ENCODE peak calls at places on chromosomes 11 and 22, in ten cellular contexts. One of them, this sample, is unnamed.

GRCh38 chr11:47152953-47153950 is 23.4 kb downstream of the ARFGAP2 start:
- DNase-seq in fibroblast of the aortic adventitia: peak; percentile 87
- DNase-seq in esophagus muscularis mucosa: peak; percentile 95
- DNase-seq in LoVo: peak; percentile 75
- DNase-seq in M059J: peak; percentile 70
- DNase-seq in smooth muscle cell of the brain vasculature: peak; percentile 89
- DNase-seq in DMS53: peak; percentile 86
- DNase-seq in NCI-H2171: peak; percentile 64
- DNase-seq in stimulated activated CD4-positive, alpha-beta T cell treated with anti-CD3 and anti-CD28 coated beads, Interleukin-15, amount 100 ng/mL, for 1 hour: peak; percentile 35
- DNase-seq in ELR: peak; percentile 78
- DNase-seq in this sample: peak; percentile 49

GRCh38 chr11:22392561-22392960 is 54.4 kb downstream of the SLC17A6 start:
- DNase-seq in fibroblast of the aortic adventitia: no peak
- DNase-seq in esophagus muscularis mucosa: no peak
- DNase-seq in LoVo: no peak
- DNase-seq in M059J: no peak
- DNase-seq in smooth muscle cell of the brain vasculature: no peak
- DNase-seq in DMS53: no peak
- DNase-seq in NCI-H2171: no peak
- DNase-seq in stimulated activated CD4-positive, alpha-beta T cell treated with anti-CD3 and anti-CD28 coated beads, Interleukin-15, amount 100 ng/mL, for 1 hour: no peak
- DNase-seq in ELR: no peak
- DNase-seq in this sample: no peak

GRCh38 chr22:32644252-32645100 is 157.0 kb upstream of the TIMP3 start:
- DNase-seq in fibroblast of the aortic adventitia: peak; percentile 14
- DNase-seq in esophagus muscularis mucosa: no peak
- DNase-seq in LoVo: no peak
- DNase-seq in M059J: peak; percentile 86
- DNase-seq in smooth muscle cell of the brain vasculature: no peak
- DNase-seq in DMS53: peak; percentile 59
- DNase-seq in NCI-H2171: peak; percentile 87
- DNase-seq in stimulated activated CD4-positive, alpha-beta T cell treated with anti-CD3 and anti-CD28 coated beads, Interleukin-15, amount 100 ng/mL, for 1 hour: peak; percentile 2
- DNase-seq in ELR: peak; percentile 39
- DNase-seq in this sample: no peak

GRCh38 chr22:21064917-21065864 is 19.4 kb downstream of the LRRC74B start:
- DNase-seq in fibroblast of the aortic adventitia: no peak
- DNase-seq in esophagus muscularis mucosa: no peak
- DNase-seq in LoVo: no peak
- DNase-seq in M059J: no peak
- DNase-seq in smooth muscle cell of the brain vasculature: no peak
- DNase-seq in DMS53: no peak
- DNase-seq in NCI-H2171: no peak
- DNase-seq in stimulated activated CD4-positive, alpha-beta T cell treated with anti-CD3 and anti-CD28 coated beads, Interleukin-15, amount 100 ng/mL, for 1 hour: no peak
- DNase-seq in ELR: no peak
- DNase-seq in this sample: no peak

GRCh38 chr11:2820976-2821375 is 64.6 kb downstream of the CDKN1C start:
- DNase-seq in fibroblast of the aortic adventitia: no peak
- DNase-seq in esophagus muscularis mucosa: no peak
- DNase-seq in LoVo: no peak
- DNase-seq in M059J: no peak
- DNase-seq in smooth muscle cell of the brain vasculature: no peak
- DNase-seq in DMS53: no peak
- DNase-seq in NCI-H2171: no peak
- DNase-seq in stimulated activated CD4-positive, alpha-beta T cell treated with anti-CD3 and anti-CD28 coated beads, Interleukin-15, amount 100 ng/mL, for 1 hour: no peak
- DNase-seq in ELR: no peak
- DNase-seq in this sample: no peak

GRCh38 chr11:118059231-118059940 is 17.5 kb upstream of the TMPRSS4 start:
- DNase-seq in fibroblast of the aortic adventitia: no peak
- DNase-seq in esophagus muscularis mucosa: no peak
- DNase-seq in LoVo: no peak
- DNase-seq in M059J: no peak
- DNase-seq in smooth muscle cell of the brain vasculature: no peak
- DNase-seq in DMS53: no peak
- DNase-seq in NCI-H2171: no peak
- DNase-seq in stimulated activated CD4-positive, alpha-beta T cell treated with anti-CD3 and anti-CD28 coated beads, Interleukin-15, amount 100 ng/mL, for 1 hour: no peak
- DNase-seq in ELR: no peak
- DNase-seq in this sample: no peak

GRCh38 chr11:122910775-122911174 is 28.2 kb downstream of the JHY start:
- DNase-seq in fibroblast of the aortic adventitia: peak; percentile 67
- DNase-seq in esophagus muscularis mucosa: no peak
- DNase-seq in LoVo: no peak
- DNase-seq in M059J: peak; percentile 29
- DNase-seq in smooth muscle cell of the brain vasculature: no peak
- DNase-seq in DMS53: peak; percentile 42
- DNase-seq in NCI-H2171: no peak
- DNase-seq in stimulated activated CD4-positive, alpha-beta T cell treated with anti-CD3 and anti-CD28 coated beads, Interleukin-15, amount 100 ng/mL, for 1 hour: no peak
- DNase-seq in ELR: peak; percentile 37
- DNase-seq in this sample: no peak

GRCh38 chr11:32427935-32428664 is 7.2 kb downstream of the WT1 start:
- DNase-seq in fibroblast of the aortic adventitia: no peak
- DNase-seq in esophagus muscularis mucosa: no peak
- DNase-seq in LoVo: no peak
- DNase-seq in M059J: no peak
- DNase-seq in smooth muscle cell of the brain vasculature: no peak
- DNase-seq in DMS53: no peak
- DNase-seq in NCI-H2171: no peak
- DNase-seq in stimulated activated CD4-positive, alpha-beta T cell treated with anti-CD3 and anti-CD28 coated beads, Interleukin-15, amount 100 ng/mL, for 1 hour: no peak
- DNase-seq in ELR: no peak
- DNase-seq in this sample: no peak

GRCh38 chr11:76747428-76747979 is 35.7 kb upstream of the TSKU start:
- DNase-seq in fibroblast of the aortic adventitia: no peak
- DNase-seq in esophagus muscularis mucosa: no peak
- DNase-seq in LoVo: no peak
- DNase-seq in M059J: no peak
- DNase-seq in smooth muscle cell of the brain vasculature: no peak
- DNase-seq in DMS53: no peak
- DNase-seq in NCI-H2171: no peak
- DNase-seq in stimulated activated CD4-positive, alpha-beta T cell treated with anti-CD3 and anti-CD28 coated beads, Interleukin-15, amount 100 ng/mL, for 1 hour: no peak
- DNase-seq in ELR: no peak
- DNase-seq in this sample: no peak

GRCh38 chr11:12695878-12696277 is 21.7 kb downstream of the TEAD1 start:
- DNase-seq in fibroblast of the aortic adventitia: no peak
- DNase-seq in esophagus muscularis mucosa: no peak
- DNase-seq in LoVo: no peak
- DNase-seq in M059J: no peak
- DNase-seq in smooth muscle cell of the brain vasculature: no peak
- DNase-seq in DMS53: peak; percentile 30
- DNase-seq in NCI-H2171: no peak
- DNase-seq in stimulated activated CD4-positive, alpha-beta T cell treated with anti-CD3 and anti-CD28 coated beads, Interleukin-15, amount 100 ng/mL, for 1 hour: no peak
- DNase-seq in ELR: no peak
- DNase-seq in this sample: no peak

GRCh38 chr22:20229916-20230775 is 38.0 kb downstream of the RTN4R start:
- DNase-seq in fibroblast of the aortic adventitia: peak; percentile 11
- DNase-seq in esophagus muscularis mucosa: no peak
- DNase-seq in LoVo: no peak
- DNase-seq in M059J: no peak
- DNase-seq in smooth muscle cell of the brain vasculature: no peak
- DNase-seq in DMS53: no peak
- DNase-seq in NCI-H2171: no peak
- DNase-seq in stimulated activated CD4-positive, alpha-beta T cell treated with anti-CD3 and anti-CD28 coated beads, Interleukin-15, amount 100 ng/mL, for 1 hour: no peak
- DNase-seq in ELR: no peak
- DNase-seq in this sample: no peak

GRCh38 chr22:22098457-22099193 is 116.0 kb upstream of the TOP3B start:
- DNase-seq in fibroblast of the aortic adventitia: no peak
- DNase-seq in esophagus muscularis mucosa: peak; percentile 90
- DNase-seq in LoVo: no peak
- DNase-seq in M059J: no peak
- DNase-seq in smooth muscle cell of the brain vasculature: no peak
- DNase-seq in DMS53: no peak
- DNase-seq in NCI-H2171: no peak
- DNase-seq in stimulated activated CD4-positive, alpha-beta T cell treated with anti-CD3 and anti-CD28 coated beads, Interleukin-15, amount 100 ng/mL, for 1 hour: no peak
- DNase-seq in ELR: no peak
- DNase-seq in this sample: peak; percentile 77